ENCODE peak calls at places on chromosomes 7 and 10, in seven cellular contexts. One of them, this sample, is unnamed.

GRCh38 chr10:2011106-2011716 is 273.9 kb upstream of the ADARB2 start:
- DNase-seq in K562: no peak
- DNase-seq in HCT116: no peak
- DNase-seq in GM12878: no peak
- DNase-seq in H1: no peak
- DNase-seq in SK-N-SH: no peak
- DNase-seq in HepG2: no peak
- DNase-seq in this sample: no peak

GRCh38 chr10:35448687-35449662 is 112.7 kb downstream of the CCNY start:
- DNase-seq in H1: no peak
- DNase-seq in GM12878: no peak
- DNase-seq in HCT116: no peak
- DNase-seq in HepG2: peak
- DNase-seq in SK-N-SH: no peak
- DNase-seq in K562: no peak
- DNase-seq in this sample: no peak

GRCh38 chr10:6144609-6145413 is 56.0 kb downstream of the RBM17 start:
- DNase-seq in GM12878: no peak
- DNase-seq in K562: peak
- DNase-seq in SK-N-SH: peak
- DNase-seq in HepG2: peak
- DNase-seq in H1: no peak
- DNase-seq in HCT116: peak
- DNase-seq in this sample: peak

GRCh38 chr7:134315679-134316538 is 821 bp downstream of the SLC35B4 start:
- DNase-seq in H1: no peak
- DNase-seq in HCT116: no peak
- DNase-seq in HepG2: no peak
- DNase-seq in K562: peak
- DNase-seq in GM12878: no peak
- DNase-seq in SK-N-SH: peak
- DNase-seq in this sample: peak

GRCh38 chr10:47026301-47027107 is 115.3 kb downstream of the PTPN20 start:
- DNase-seq in SK-N-SH: no peak
- DNase-seq in H1: no peak
- DNase-seq in HCT116: no peak
- DNase-seq in K562: no peak
- DNase-seq in GM12878: no peak
- DNase-seq in HepG2: no peak
- DNase-seq in this sample: no peak

GRCh38 chr10:97129666-97130065 is 56.1 kb downstream of the SLIT1 start:
- DNase-seq in HCT116: no peak
- DNase-seq in K562: no peak
- DNase-seq in SK-N-SH: no peak
- DNase-seq in HepG2: no peak
- DNase-seq in GM12878: no peak
- DNase-seq in H1: no peak
- DNase-seq in this sample: no peak

GRCh38 chr10:60387531-60387930 is 2.1 kb downstream of the ANK3 start:
- DNase-seq in GM12878: no peak
- DNase-seq in K562: no peak
- DNase-seq in HCT116: no peak
- DNase-seq in H1: no peak
- DNase-seq in SK-N-SH: no peak
- DNase-seq in HepG2: no peak
- DNase-seq in this sample: no peak

GRCh38 chr10:124601016-124601415 is 139.4 kb downstream of the LHPP start:
- DNase-seq in K562: no peak
- DNase-seq in H1: no peak
- DNase-seq in HCT116: no peak
- DNase-seq in HepG2: no peak
- DNase-seq in SK-N-SH: no peak
- DNase-seq in GM12878: no peak
- DNase-seq in this sample: no peak

GRCh38 chr10:63671317-63671937 is 150.2 kb downstream of the REEP3 start:
- DNase-seq in HepG2: no peak
- DNase-seq in K562: no peak
- DNase-seq in GM12878: no peak
- DNase-seq in H1: no peak
- DNase-seq in HCT116: no peak
- DNase-seq in SK-N-SH: peak
- DNase-seq in this sample: no peak

GRCh38 chr10:96910488-96911395 is 78.6 kb downstream of the LCOR start:
- DNase-seq in HepG2: peak
- DNase-seq in GM12878: peak
- DNase-seq in H1: no peak
- DNase-seq in HCT116: peak
- DNase-seq in SK-N-SH: peak
- DNase-seq in K562: peak
- DNase-seq in this sample: no peak

GRCh38 chr7:106306256-106306655 is 21.5 kb upstream of the NAMPT start:
- DNase-seq in HepG2: no peak
- DNase-seq in HCT116: no peak
- DNase-seq in H1: no peak
- DNase-seq in SK-N-SH: no peak
- DNase-seq in GM12878: no peak
- DNase-seq in K562: no peak
- DNase-seq in this sample: no peak

GRCh38 chr7:115223959-115224358 is 302.1 kb downstream of the MDFIC start:
- DNase-seq in HCT116: no peak
- DNase-seq in K562: no peak
- DNase-seq in HepG2: no peak
- DNase-seq in SK-N-SH: no peak
- DNase-seq in H1: no peak
- DNase-seq in GM12878: no peak
- DNase-seq in this sample: no peak

GRCh38 chr10:75484717-75485116 is 53.3 kb downstream of the LRMDA start:
- DNase-seq in H1: no peak
- DNase-seq in SK-N-SH: no peak
- DNase-seq in HepG2: no peak
- DNase-seq in HCT116: no peak
- DNase-seq in K562: no peak
- DNase-seq in GM12878: no peak
- DNase-seq in this sample: no peak
- TF ChIP-seq JUND in H1: no peak
- TF ChIP-seq JUND in SK-N-SH: no peak
- TF ChIP-seq JUND in HepG2: no peak
- TF ChIP-seq JUND in HCT116: no peak
- TF ChIP-seq JUND in K562: no peak
- TF ChIP-seq JUND in GM12878: no peak
- TF ChIP-seq JUND in this sample: no peak

DNA sequence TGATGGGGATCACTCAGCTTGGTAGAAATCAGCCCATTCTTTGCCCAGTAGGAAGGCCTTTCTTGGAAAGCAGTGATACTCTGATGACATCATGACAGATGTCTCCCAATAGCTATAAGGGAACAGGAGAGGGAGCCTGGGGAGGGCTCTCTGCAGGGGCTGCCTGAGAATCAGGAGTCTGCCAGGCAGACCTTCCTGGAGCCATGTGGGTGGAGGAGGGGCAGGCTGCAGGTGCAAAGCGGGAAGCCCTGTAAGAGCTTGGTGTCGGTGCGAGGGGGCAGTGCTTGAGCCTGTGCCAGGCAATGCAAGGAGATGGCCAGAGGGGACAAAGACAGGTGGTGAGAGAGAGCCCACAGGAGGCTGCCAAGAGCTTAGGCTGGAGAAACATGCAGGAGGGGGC is 5.0 kb upstream of the TNS3 start:
- DNase-seq in K562: no peak
- DNase-seq in GM12878: no peak
- DNase-seq in HCT116: no peak
- DNase-seq in SK-N-SH: no peak
- DNase-seq in H1: no peak
- DNase-seq in HepG2: no peak
- DNase-seq in this sample: peak
- TF ChIP-seq JUND in K562: no peak
- TF ChIP-seq JUND in GM12878: no peak
- TF ChIP-seq JUND in HCT116: no peak
- TF ChIP-seq JUND in SK-N-SH: no peak
- TF ChIP-seq JUND in H1: no peak
- TF ChIP-seq JUND in HepG2: no peak
- TF ChIP-seq JUND in this sample: no peak

GRCh38 chr7:29038463-29038862 is 80.3 kb upstream of the TRIL start:
- DNase-seq in HepG2: no peak
- DNase-seq in GM12878: no peak
- DNase-seq in K562: no peak
- DNase-seq in SK-N-SH: no peak
- DNase-seq in HCT116: no peak
- DNase-seq in H1: no peak
- DNase-seq in this sample: no peak
- TF ChIP-seq JUND in HepG2: no peak
- TF ChIP-seq JUND in GM12878: no peak
- TF ChIP-seq JUND in K562: no peak
- TF ChIP-seq JUND in SK-N-SH: no peak
- TF ChIP-seq JUND in HCT116: no peak
- TF ChIP-seq JUND in H1: no peak
- TF ChIP-seq JUND in this sample: no peak

GRCh38 chr10:69647819-69648218 is 17.8 kb downstream of the FAM241B start:
- DNase-seq in HepG2: no peak
- DNase-seq in K562: no peak
- DNase-seq in HCT116: no peak
- DNase-seq in H1: no peak
- DNase-seq in SK-N-SH: no peak
- DNase-seq in GM12878: no peak
- DNase-seq in this sample: no peak
- TF ChIP-seq JUND in HepG2: no peak
- TF ChIP-seq JUND in K562: no peak
- TF ChIP-seq JUND in HCT116: no peak
- TF ChIP-seq JUND in H1: no peak
- TF ChIP-seq JUND in SK-N-SH: no peak
- TF ChIP-seq JUND in GM12878: no peak
- TF ChIP-seq JUND in this sample: no peak